ENCODE peak calls at places on chromosomes 5 and 9, in five cellular contexts. One of them, this sample, is unnamed. For H3K9me3, the result is how much of the 10 kb centered on the place peaks cover.

GRCh38 chr5:145921211-145921610 is 15.2 kb upstream of the SH3RF2 start:
- DNase-seq in SJSA1: no peak
- DNase-seq in neural progenitor cell: no peak
- DNase-seq in HCT116: no peak
- DNase-seq in H9: no peak
- DNase-seq in this sample: no peak

GRCh38 chr5:151298063-151298462 is 5.5 kb downstream of the SLC36A3 start:
- DNase-seq in H9: peak
- DNase-seq in SJSA1: no peak
- DNase-seq in HCT116: peak
- DNase-seq in neural progenitor cell: peak
- DNase-seq in this sample: no peak

GRCh38 chr9:121748727-121749546 is 97.5 kb downstream of the DAB2IP start:
- DNase-seq in HCT116: no peak
- DNase-seq in H9: no peak
- DNase-seq in SJSA1: no peak
- DNase-seq in neural progenitor cell: no peak
- DNase-seq in this sample: no peak

GRCh38 chr5:142339781-142340180 is 15.0 kb upstream of the SPRY4 start:
- DNase-seq in HCT116: no peak
- DNase-seq in SJSA1: no peak
- DNase-seq in neural progenitor cell: no peak
- DNase-seq in H9: no peak
- DNase-seq in this sample: no peak

GRCh38 chr5:88662801-88663360 is 220.1 kb downstream of the MEF2C start:
- DNase-seq in neural progenitor cell: no peak
- DNase-seq in SJSA1: no peak
- DNase-seq in H9: no peak
- DNase-seq in HCT116: no peak
- DNase-seq in this sample: no peak

GRCh38 chr9:123131258-123131657 is 97.8 kb downstream of the GPR21 start:
- DNase-seq in HCT116: no peak
- DNase-seq in neural progenitor cell: peak
- DNase-seq in H9: no peak
- DNase-seq in SJSA1: peak
- DNase-seq in this sample: no peak

GRCh38 chr5:151312749-151313324 is 9.3 kb upstream of the SLC36A3 start:
- DNase-seq in neural progenitor cell: no peak
- DNase-seq in SJSA1: no peak
- DNase-seq in H9: no peak
- DNase-seq in HCT116: no peak
- DNase-seq in this sample: no peak

GRCh38 chr5:110884005-110884404 is 145.2 kb downstream of the SLC25A46 start:
- DNase-seq in HCT116: no peak
- DNase-seq in SJSA1: no peak
- DNase-seq in neural progenitor cell: no peak
- DNase-seq in H9: no peak
- DNase-seq in this sample: no peak

GRCh38 chr9:70600479-70600878 is 186.0 kb upstream of the KLF9 start:
- DNase-seq in H9: no peak
- DNase-seq in SJSA1: no peak
- DNase-seq in neural progenitor cell: no peak
- DNase-seq in HCT116: no peak
- DNase-seq in this sample: no peak

GRCh38 chr9:23343226-23343625 is 482.8 kb downstream of the ELAVL2 start:
- DNase-seq in HCT116: no peak
- DNase-seq in H9: no peak
- DNase-seq in neural progenitor cell: no peak
- DNase-seq in SJSA1: no peak
- DNase-seq in this sample: no peak

GRCh38 chr9:117917873-117918272 is 213.7 kb downstream of the TLR4 start:
- DNase-seq in SJSA1: no peak
- DNase-seq in H9: no peak
- DNase-seq in HCT116: no peak
- DNase-seq in neural progenitor cell: no peak
- DNase-seq in this sample: no peak

GRCh38 chr5:170467000-170467707 is 36.7 kb upstream of the KCNIP1 start:
- DNase-seq in neural progenitor cell: no peak
- DNase-seq in SJSA1: peak
- DNase-seq in HCT116: no peak
- DNase-seq in H9: no peak
- DNase-seq in this sample: no peak

GRCh38 chr5:148179234-148179824 is 11.0 kb downstream of the SPINK14 start:
- DNase-seq in H9: no peak
- DNase-seq in SJSA1: peak
- DNase-seq in HCT116: peak
- DNase-seq in neural progenitor cell: peak
- DNase-seq in this sample: no peak

GRCh38 chr5:98606961-98607360 is 166.5 kb upstream of the RGMB start:
- DNase-seq in SJSA1: no peak
- DNase-seq in H9: no peak
- DNase-seq in neural progenitor cell: no peak
- DNase-seq in HCT116: no peak
- DNase-seq in this sample: no peak

GRCh38 chr9:133060417-133060841 is 1.4 kb upstream of the CEL start:
- DNase-seq in neural progenitor cell: no peak
- DNase-seq in H9: peak
- DNase-seq in SJSA1: no peak
- DNase-seq in HCT116: no peak
- DNase-seq in this sample: no peak

GRCh38 chr5:112196574-112196973 is 222.5 kb downstream of the EPB41L4A start:
- DNase-seq in H9: no peak
- DNase-seq in SJSA1: no peak
- DNase-seq in neural progenitor cell: no peak
- DNase-seq in HCT116: no peak
- DNase-seq in this sample: no peak

GRCh38 chr9:68832853-68833518 is 127.9 kb downstream of the PIP5K1B start:
- DNase-seq in neural progenitor cell: no peak
- DNase-seq in HCT116: no peak
- DNase-seq in SJSA1: no peak
- DNase-seq in H9: no peak
- DNase-seq in this sample: no peak

GRCh38 chr9:2255128-2255527 is 240.0 kb downstream of the SMARCA2 start:
- DNase-seq in HCT116: no peak
- DNase-seq in neural progenitor cell: no peak
- DNase-seq in SJSA1: no peak
- DNase-seq in H9: no peak
- DNase-seq in this sample: no peak

GRCh38 chr5:32109236-32109635 is 64.9 kb downstream of the GOLPH3 start:
- DNase-seq in HCT116: no peak
- DNase-seq in SJSA1: no peak
- DNase-seq in H9: no peak
- DNase-seq in neural progenitor cell: no peak
- DNase-seq in this sample: no peak

GRCh38 chr5:107516452-107517184 is 154.1 kb downstream of the EFNA5 start:
- DNase-seq in H9: no peak
- DNase-seq in HCT116: no peak
- DNase-seq in neural progenitor cell: no peak
- DNase-seq in SJSA1: peak
- DNase-seq in this sample: no peak

GRCh38 chr5:16550316-16550952 is 66.4 kb downstream of the RETREG1 start:
- DNase-seq in SJSA1: peak
- DNase-seq in HCT116: peak
- DNase-seq in neural progenitor cell: peak
- DNase-seq in H9: peak
- DNase-seq in this sample: no peak

GRCh38 chr5:34656700-34657549 is 797 bp downstream of the RAI14 start:
- DNase-seq in HCT116: no peak
- DNase-seq in SJSA1: peak
- DNase-seq in neural progenitor cell: peak
- DNase-seq in H9: no peak
- DNase-seq in this sample: no peak

GRCh38 chr9:109880276-109881169 is 100.5 kb downstream of the PALM2AKAP2 start:
- DNase-seq in neural progenitor cell: peak
- DNase-seq in H9: peak
- DNase-seq in HCT116: peak
- DNase-seq in SJSA1: peak
- DNase-seq in this sample: no peak

GRCh38 chr9:14203366-14204056 is 110.4 kb downstream of the NFIB start:
- DNase-seq in H9: no peak
- DNase-seq in HCT116: no peak
- DNase-seq in neural progenitor cell: no peak
- DNase-seq in SJSA1: no peak
- DNase-seq in this sample: no peak

GRCh38 chr5:170343177-170343576 is 45.6 kb upstream of the LCP2 start:
- DNase-seq in SJSA1: no peak
- DNase-seq in neural progenitor cell: no peak
- DNase-seq in HCT116: no peak
- DNase-seq in H9: no peak
- DNase-seq in this sample: no peak

GRCh38 chr9:129962889-129963703 is 79.9 kb downstream of the FNBP1 start:
- DNase-seq in H9: peak
- DNase-seq in HCT116: no peak
- DNase-seq in SJSA1: peak
- DNase-seq in neural progenitor cell: peak
- DNase-seq in this sample: peak

GRCh38 chr5:73796164-73797141 is 170.5 kb downstream of the ARHGEF28 start:
- DNase-seq in H9: no peak
- DNase-seq in SJSA1: peak
- DNase-seq in neural progenitor cell: no peak
- DNase-seq in HCT116: no peak
- DNase-seq in this sample: no peak

GRCh38 chr9:136697821-136698526 is 10.7 kb upstream of the AGPAT2 start:
- DNase-seq in neural progenitor cell: no peak
- DNase-seq in HCT116: no peak
- DNase-seq in SJSA1: no peak
- DNase-seq in H9: no peak
- DNase-seq in this sample: no peak

GRCh38 chr5:67094476-67095300 is 101.9 kb downstream of the CD180 start:
- DNase-seq in H9: peak
- DNase-seq in HCT116: no peak
- DNase-seq in neural progenitor cell: peak
- DNase-seq in SJSA1: peak
- DNase-seq in this sample: no peak

GRCh38 chr9:105864248-105864898 is 170.0 kb downstream of the TMEM38B start:
- DNase-seq in HCT116: no peak
- DNase-seq in neural progenitor cell: no peak
- DNase-seq in SJSA1: no peak
- DNase-seq in H9: no peak
- DNase-seq in this sample: no peak

GRCh38 chr9:127553793-127554192 is 58.3 kb upstream of the STXBP1 start:
- DNase-seq in SJSA1: no peak
- DNase-seq in neural progenitor cell: no peak
- DNase-seq in H9: no peak
- DNase-seq in HCT116: no peak
- DNase-seq in this sample: no peak

GRCh38 chr5:80254767-80255424 is 952 bp downstream of the SERINC5 start:
- DNase-seq in HCT116: no peak
- DNase-seq in H9: no peak
- DNase-seq in SJSA1: no peak
- DNase-seq in neural progenitor cell: no peak
- DNase-seq in this sample: no peak

GRCh38 chr9:101915479-101915878 is 177.0 kb upstream of the GRIN3A start:
- DNase-seq in SJSA1: no peak
- DNase-seq in H9: no peak
- DNase-seq in neural progenitor cell: no peak
- DNase-seq in HCT116: no peak
- DNase-seq in this sample: no peak

GRCh38 chr9:693460-694390 is 147.8 kb upstream of the DMRT1 start:
- DNase-seq in neural progenitor cell: no peak
- DNase-seq in HCT116: no peak
- DNase-seq in SJSA1: peak
- DNase-seq in H9: no peak
- DNase-seq in this sample: no peak

GRCh38 chr9:113026200-113026599 is 14.2 kb upstream of the ZNF883 start:
- DNase-seq in H9: no peak
- DNase-seq in neural progenitor cell: no peak
- DNase-seq in SJSA1: no peak
- DNase-seq in HCT116: no peak
- DNase-seq in this sample: no peak
- H3K9me3 ChIP-seq in H9: under half
- H3K9me3 ChIP-seq in neural progenitor cell: under half
- H3K9me3 ChIP-seq in SJSA1: under half
- H3K9me3 ChIP-seq in HCT116: under half
- H3K9me3 ChIP-seq in this sample: under half

GRCh38 chr5:141258464-141258863 is 13.3 kb downstream of the PCDHB15 start:
- DNase-seq in HCT116: no peak
- DNase-seq in neural progenitor cell: no peak
- DNase-seq in SJSA1: no peak
- DNase-seq in H9: no peak
- DNase-seq in this sample: no peak

GRCh38 chr5:141258948-141259347 is 13.8 kb downstream of the PCDHB15 start:
- DNase-seq in neural progenitor cell: no peak
- DNase-seq in HCT116: no peak
- DNase-seq in SJSA1: no peak
- DNase-seq in H9: no peak
- DNase-seq in this sample: no peak

GRCh38 chr5:141261238-141261546 is 16.0 kb downstream of the PCDHB15 start:
- DNase-seq in neural progenitor cell: no peak
- DNase-seq in HCT116: no peak
- DNase-seq in H9: no peak
- DNase-seq in SJSA1: no peak
- DNase-seq in this sample: no peak

DNA sequence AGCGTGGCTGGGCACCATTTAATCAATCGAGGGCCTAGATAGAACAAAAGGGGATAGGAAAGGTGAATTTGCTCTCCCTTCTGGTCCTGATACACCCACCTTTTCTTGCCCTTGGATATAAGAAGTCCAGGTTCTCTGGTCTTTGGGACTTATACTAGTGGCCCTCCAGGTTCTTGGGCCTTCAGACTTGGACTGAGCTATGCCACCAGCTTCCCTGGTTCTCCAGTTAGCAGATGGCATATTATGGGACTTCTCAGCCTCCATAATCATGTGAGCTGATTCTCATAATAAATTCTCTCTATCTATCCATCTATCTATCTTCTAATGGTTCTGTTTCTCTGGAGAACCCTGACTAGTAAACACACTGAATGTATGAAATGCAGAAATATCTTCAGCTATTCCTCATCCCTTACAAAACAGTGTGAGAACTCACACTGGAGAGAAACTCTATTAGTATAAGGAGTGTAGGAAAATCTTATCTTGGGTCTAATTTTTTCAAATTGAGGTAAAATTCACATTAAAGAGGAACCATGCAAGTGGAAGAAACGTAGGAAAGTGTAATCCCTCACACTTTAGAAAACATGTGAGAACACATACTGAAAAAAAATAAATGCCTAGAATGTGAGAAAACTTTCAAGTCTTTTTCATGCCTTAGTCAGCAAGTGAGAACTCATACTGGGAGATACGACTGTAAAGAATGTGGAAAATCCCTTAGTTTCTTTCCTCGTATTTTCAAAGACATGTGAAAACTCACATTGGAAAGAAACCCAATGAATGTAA is 15.5 kb downstream of the PCDHB15 start:
- DNase-seq in SJSA1: peak
- DNase-seq in HCT116: no peak
- DNase-seq in neural progenitor cell: peak
- DNase-seq in H9: no peak
- DNase-seq in this sample: no peak
- H3K9me3 ChIP-seq in SJSA1: half or more
- H3K9me3 ChIP-seq in HCT116: under half
- H3K9me3 ChIP-seq in neural progenitor cell: half or more
- H3K9me3 ChIP-seq in H9: half or more
- H3K9me3 ChIP-seq in this sample: under half

GRCh38 chr5:121380066-121380465 is 471.6 kb upstream of the FTMT start:
- DNase-seq in H9: no peak
- DNase-seq in HCT116: no peak
- DNase-seq in SJSA1: no peak
- DNase-seq in neural progenitor cell: no peak
- DNase-seq in this sample: no peak
- H3K9me3 ChIP-seq in H9: under half
- H3K9me3 ChIP-seq in HCT116: under half
- H3K9me3 ChIP-seq in SJSA1: under half
- H3K9me3 ChIP-seq in neural progenitor cell: under half
- H3K9me3 ChIP-seq in this sample: under half

GRCh38 chr5:166720026-166720425 is 1571.4 kb upstream of the WWC1 start:
- DNase-seq in HCT116: no peak
- DNase-seq in H9: no peak
- DNase-seq in SJSA1: peak
- DNase-seq in neural progenitor cell: no peak
- DNase-seq in this sample: no peak
- H3K9me3 ChIP-seq in HCT116: under half
- H3K9me3 ChIP-seq in H9: under half
- H3K9me3 ChIP-seq in SJSA1: under half
- H3K9me3 ChIP-seq in neural progenitor cell: under half
- H3K9me3 ChIP-seq in this sample: under half